ENCODE peak calls at places on chromosomes 12 and 14, in eight cellular contexts. W is AG04450, U is thoracic aorta, K is HL-60, E is endothelial cell, Q is GM12864, G is psoas muscle, I is GM12865. A is an unnamed sample.

GRCh38 chr14:102594514-102595175 is 2.2 kb downstream of the RCOR1 start:
- DNase-seq in W (no peak), U (peak; percentile 9), K (peak; percentile 80), E (peak; percentile 66), Q (peak; percentile 73), G (peak; percentile 62), I (peak; percentile 89), A (peak; percentile 76)

GRCh38 chr12:19402743-19403400 is 36.4 kb upstream of the AEBP2 start:
- DNase-seq in W (no peak), U (peak; percentile 6), K (no peak), E (no peak), Q (no peak), G (peak; percentile 25), I (no peak), A (peak; percentile 85)

GRCh38 chr12:108297895-108298760 is 41.0 kb downstream of the CMKLR1 start:
- DNase-seq in W (no peak), U (no peak), K (no peak), E (no peak), Q (peak; percentile 55), G (no peak), I (peak; percentile 80), A (no peak)

GRCh38 chr14:71266994-71267636 is 359.9 kb downstream of the PCNX1 start:
- DNase-seq in W (no peak), U (no peak), K (no peak), E (no peak), Q (peak; percentile 24), G (no peak), I (peak; percentile 79), A (no peak)

GRCh38 chr12:77925536-77926108 is 94.9 kb downstream of the NAV3 start:
- DNase-seq in W (peak; percentile 84), U (peak; percentile 3), K (peak; percentile 63), E (peak; percentile 67), Q (peak; percentile 62), G (peak; percentile 43), I (peak; percentile 92), A (peak; percentile 80)

GRCh38 chr12:48996794-48997718 is 2.1 kb downstream of the DDN start:
- DNase-seq in W (no peak), U (no peak), K (no peak), E (peak; percentile 82), Q (no peak), G (peak; percentile 82), I (peak; percentile 77), A (peak; percentile 57)

GRCh38 chr14:74983343-74983742 is 19.4 kb upstream of the EIF2B2 start:
- DNase-seq in W (no peak), U (no peak), K (no peak), E (no peak), Q (no peak), G (no peak), I (no peak), A (no peak)

GRCh38 chr12:92628476-92628875 is 74.3 kb upstream of the PLEKHG7 start:
- DNase-seq in W (no peak), U (no peak), K (no peak), E (no peak), Q (no peak), G (no peak), I (no peak), A (no peak)

GRCh38 chr14:22184157-22185025 is 404.6 kb downstream of the DAD1 start:
- DNase-seq in W (no peak), U (no peak), K (no peak), E (no peak), Q (no peak), G (no peak), I (no peak), A (peak; percentile 15)

GRCh38 chr12:133221241-133221640 is 14.4 kb downstream of the ANHX start:
- DNase-seq in W (no peak), U (no peak), K (no peak), E (no peak), Q (no peak), G (no peak), I (no peak), A (no peak)

GRCh38 chr12:106672308-106673085 is 89.7 kb downstream of the RFX4 start:
- DNase-seq in W (no peak), U (no peak), K (no peak), E (no peak), Q (no peak), G (no peak), I (no peak), A (no peak)

GRCh38 chr14:71321556-71322315 is 414.5 kb downstream of the PCNX1 start:
- DNase-seq in W (no peak), U (no peak), K (no peak), E (no peak), Q (no peak), G (no peak), I (peak; percentile 39), A (peak; percentile 16)

GRCh38 chr14:24172261-24172860 is 481 bp downstream of the REC8 start:
- DNase-seq in W (no peak), U (no peak), K (no peak), E (no peak), Q (no peak), G (no peak), I (no peak), A (no peak)

GRCh38 chr12:11228268-11228879 is 41.1 kb downstream of the PRB3 start:
- DNase-seq in W (no peak), U (no peak), K (peak; percentile 18), E (peak; percentile 72), Q (no peak), G (no peak), I (peak; percentile 63), A (peak; percentile 63)

GRCh38 chr14:81169711-81170103 is 51.1 kb downstream of the GTF2A1 start:
- DNase-seq in W (no peak), U (no peak), K (no peak), E (no peak), Q (no peak), G (peak; percentile 61), I (peak; percentile 29), A (no peak)

GRCh38 chr12:108587826-108588225 is 10.1 kb downstream of the TMEM119 start:
- DNase-seq in W (no peak), U (no peak), K (no peak), E (no peak), Q (no peak), G (no peak), I (no peak), A (no peak)

GRCh38 chr12:131510431-131510830 is 200.5 kb upstream of the SFSWAP start:
- DNase-seq in W (no peak), U (no peak), K (no peak), E (no peak), Q (no peak), G (no peak), I (no peak), A (no peak)

GRCh38 chr14:64293976-64294671 is at the start of gene ESR2:
- DNase-seq in W (no peak), U (no peak), K (no peak), E (peak; percentile 53), Q (peak; percentile 25), G (no peak), I (peak; percentile 56), A (peak; percentile 10)
- TF ChIP-seq CTCF in W (peak; percentile 58), U (peak; percentile 8), K (no peak), E (no peak), Q (peak; percentile 36), G (peak; percentile 5), I (peak; percentile 23), A (no peak)

DNA sequence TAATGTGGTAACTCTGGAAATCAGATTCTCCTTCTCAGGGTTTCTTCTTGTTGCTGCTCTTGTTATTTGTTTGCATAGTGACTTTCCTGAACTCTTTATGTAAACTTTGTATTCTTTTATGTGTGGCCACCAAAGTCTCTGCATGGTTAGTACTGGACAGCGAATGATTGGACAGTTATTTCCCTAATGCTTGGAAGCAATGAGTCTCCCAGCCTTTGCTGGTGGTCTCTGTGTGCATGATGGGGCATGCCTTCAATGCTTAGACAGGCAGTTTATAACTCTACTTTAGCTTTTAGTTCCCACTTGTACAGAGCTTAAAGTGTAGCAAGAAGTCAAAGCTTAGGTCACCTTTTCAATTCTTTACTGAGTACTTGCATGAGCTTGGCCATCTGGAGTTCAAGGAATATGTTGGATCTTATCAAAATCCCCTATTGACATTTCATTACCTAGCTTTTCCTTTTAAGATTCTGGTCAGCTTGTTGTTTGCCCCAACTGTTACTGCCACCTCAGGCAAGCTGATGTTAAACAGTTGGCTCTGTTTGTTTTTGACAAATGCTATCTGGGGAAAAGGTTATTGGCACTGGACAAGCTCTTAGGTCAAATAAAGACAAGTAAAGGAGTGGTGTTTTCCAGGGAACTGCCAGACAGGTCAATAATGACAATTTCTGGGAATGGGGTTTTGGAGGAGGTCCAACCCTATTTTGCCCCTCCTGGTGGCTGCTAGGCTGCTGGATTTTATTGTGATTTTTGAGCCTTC is 12.3 kb downstream of the CCDC91 start:
- DNase-seq in W (no peak), U (no peak), K (no peak), E (no peak), Q (no peak), G (no peak), I (no peak), A (no peak)
- TF ChIP-seq CTCF in W (no peak), U (no peak), K (no peak), E (no peak), Q (no peak), G (no peak), I (no peak), A (no peak)

GRCh38 chr14:64938972-64939816 is 3.4 kb downstream of the GPX2 start:
- DNase-seq in W (no peak), U (no peak), K (no peak), E (no peak), Q (no peak), G (no peak), I (no peak), A (no peak)

GRCh38 chr14:64935508-64935907 is 7.0 kb downstream of the GPX2 start:
- DNase-seq in W (no peak), U (no peak), K (no peak), E (no peak), Q (no peak), G (no peak), I (no peak), A (no peak)

GRCh38 chr14:64939817-64940190 is 2.7 kb downstream of the GPX2 start:
- DNase-seq in W (no peak), U (no peak), K (no peak), E (no peak), Q (no peak), G (no peak), I (no peak), A (no peak)

GRCh38 chr14:64937176-64937820 is 5.2 kb downstream of the GPX2 start:
- DNase-seq in W (no peak), U (no peak), K (no peak), E (no peak), Q (no peak), G (no peak), I (no peak), A (no peak)

GRCh38 chr14:64937821-64938193 is 4.7 kb downstream of the GPX2 start:
- DNase-seq in W (no peak), U (no peak), K (no peak), E (no peak), Q (no peak), G (no peak), I (no peak), A (no peak)
- TF ChIP-seq CTCF in W (peak; percentile 42), U (peak; percentile 39), K (no peak), E (no peak), Q (no peak), G (peak; percentile 37), I (no peak), A (no peak)

GRCh38 chr14:65810326-65810725 is 397.8 kb downstream of the FUT8 start:
- DNase-seq in W (no peak), U (no peak), K (no peak), E (peak; percentile 30), Q (no peak), G (no peak), I (no peak), A (no peak)
- TF ChIP-seq CTCF in W (no peak), U (no peak), K (no peak), E (no peak), Q (no peak), G (no peak), I (no peak), A (no peak)

GRCh38 chr14:73058224-73058922 is at the start of gene RBM25:
- DNase-seq in W (peak; percentile 97), U (peak; percentile 96), K (peak; percentile 87), E (peak; percentile 93), Q (peak; percentile 99), G (peak; percentile 94), I (peak; percentile 99), A (peak; percentile 95)
- TF ChIP-seq CTCF in W (no peak), U (no peak), K (no peak), E (no peak), Q (no peak), G (no peak), I (no peak), A (no peak)